ENCODE peak calls at places on chromosomes 2 and 18, in four cellular contexts. I is adrenal gland, X is fibroblast of lung, V is Caco-2. Q is an unnamed sample.

GRCh38 chr18:50203801-50204604 is 9.1 kb upstream of the MYO5B start:
- DNase-seq in I (peak), X (peak), V (peak), Q (peak)

GRCh38 chr18:50836521-50836957 is 16.7 kb upstream of the MRO start:
- DNase-seq in I (no peak), X (peak), V (no peak), Q (peak)

GRCh38 chr18:74731097-74731496 is 133.4 kb downstream of the ZNF407 start:
- DNase-seq in I (no peak), X (peak), V (no peak), Q (peak)

GRCh38 chr2:207892676-207893402 is 123.1 kb upstream of the FZD5 start:
- DNase-seq in I (no peak), X (no peak), V (no peak), Q (no peak)

GRCh38 chr2:56522605-56523089 is 338.9 kb downstream of the CCDC85A start:
- DNase-seq in I (no peak), X (peak), V (no peak), Q (peak)

GRCh38 chr2:97693476-97693875 is 19.9 kb upstream of the ZAP70 start:
- DNase-seq in I (no peak), X (peak), V (no peak), Q (peak)

GRCh38 chr2:136051001-136051724 is 65.7 kb upstream of the DARS1 start:
- DNase-seq in I (no peak), X (no peak), V (no peak), Q (no peak)

GRCh38 chr2:12684471-12684936 is 32.2 kb upstream of the TRIB2 start:
- DNase-seq in I (peak), X (peak), V (no peak), Q (peak)

GRCh38 chr2:25302758-25303436 is 38.8 kb downstream of the DNMT3A start:
- DNase-seq in I (no peak), X (no peak), V (no peak), Q (no peak)

GRCh38 chr2:134154269-134154668 is 99.6 kb upstream of the MGAT5 start:
- DNase-seq in I (no peak), X (peak), V (no peak), Q (peak)

GRCh38 chr2:140154711-140155110 is 1374.5 kb upstream of the NXPH2 start:
- DNase-seq in I (no peak), X (peak), V (no peak), Q (no peak)

GRCh38 chr2:208096080-208096479 is 28.2 kb downstream of the CRYGD start:
- DNase-seq in I (no peak), X (no peak), V (no peak), Q (no peak)

GRCh38 chr2:173226899-173227692 is 127.6 kb upstream of the CDCA7 start:
- DNase-seq in I (no peak), X (no peak), V (no peak), Q (no peak)

GRCh38 chr2:23904692-23905091 is 22.2 kb downstream of the ATAD2B start:
- DNase-seq in I (no peak), X (peak), V (no peak), Q (peak)

GRCh38 chr2:211086049-211086448 is 529.6 kb downstream of the CPS1 start:
- DNase-seq in I (no peak), X (no peak), V (no peak), Q (no peak)

GRCh38 chr2:74762789-74763188 is 71.1 kb upstream of the HK2 start:
- DNase-seq in I (no peak), X (no peak), V (no peak), Q (no peak)

GRCh38 chr2:127579231-127579630 is 43.7 kb downstream of the MYO7B start:
- DNase-seq in I (peak), X (no peak), V (peak), Q (no peak)

GRCh38 chr2:58137221-58137620 is 90.6 kb downstream of the VRK2 start:
- DNase-seq in I (no peak), X (peak), V (no peak), Q (peak)

GRCh38 chr2:234564719-234565118 is 67.8 kb upstream of the ARL4C start:
- DNase-seq in I (no peak), X (peak), V (no peak), Q (peak)

GRCh38 chr2:172329404-172330059 is 97.9 kb upstream of the ITGA6 start:
- DNase-seq in I (peak), X (no peak), V (no peak), Q (no peak)

GRCh38 chr18:9663377-9663776 is 44.7 kb upstream of the RAB31 start:
- DNase-seq in I (no peak), X (no peak), V (no peak), Q (no peak)

GRCh38 chr18:55320399-55321255 is 267.4 kb downstream of the TCF4 start:
- DNase-seq in I (no peak), X (peak), V (no peak), Q (no peak)

GRCh38 chr18:23136326-23137092 is 1.2 kb downstream of the CABLES1 start:
- DNase-seq in I (no peak), X (peak), V (no peak), Q (peak)

GRCh38 chr2:88903744-88904353 is 212.4 kb downstream of the RPIA start:
- DNase-seq in I (no peak), X (peak), V (peak), Q (peak)

GRCh38 chr2:30708491-30709290 is 98.6 kb downstream of the CAPN13 start:
- DNase-seq in I (peak), X (peak), V (no peak), Q (peak)

GRCh38 chr18:51110073-51110797 is 80.2 kb downstream of the SMAD4 start:
- DNase-seq in I (peak), X (peak), V (no peak), Q (peak)

GRCh38 chr2:58609306-58609705 is 368.2 kb upstream of the FANCL start:
- DNase-seq in I (no peak), X (peak), V (no peak), Q (no peak)

GRCh38 chr2:119533560-119533959 is 9.3 kb upstream of the SCTR start:
- DNase-seq in I (no peak), X (no peak), V (no peak), Q (no peak)

GRCh38 chr2:29606105-29606871 is 315.1 kb downstream of the ALK start:
- DNase-seq in I (no peak), X (peak), V (no peak), Q (peak)

GRCh38 chr2:52117299-52117698 is 1085.4 kb upstream of the NRXN1 start:
- DNase-seq in I (no peak), X (peak), V (no peak), Q (peak)

GRCh38 chr2:163877316-163877715 is 141.5 kb upstream of the FIGN start:
- DNase-seq in I (no peak), X (peak), V (peak), Q (peak)

GRCh38 chr2:126429129-126429528 is 226.8 kb upstream of the GYPC start:
- DNase-seq in I (peak), X (no peak), V (no peak), Q (no peak)

GRCh38 chr18:58823385-58823784 is 41.3 kb upstream of the ZNF532 start:
- DNase-seq in I (no peak), X (no peak), V (no peak), Q (no peak)

GRCh38 chr2:64807417-64807816 is 153.7 kb upstream of the SERTAD2 start:
- DNase-seq in I (no peak), X (peak), V (no peak), Q (peak)

GRCh38 chr2:8572712-8573233 is 109.1 kb upstream of the ID2 start:
- DNase-seq in I (no peak), X (no peak), V (peak), Q (no peak)

GRCh38 chr2:47501374-47502200 is 98.6 kb downstream of the MSH2 start:
- DNase-seq in I (no peak), X (no peak), V (no peak), Q (peak)

GRCh38 chr18:74530584-74530862 is 3.8 kb upstream of the CNDP1 start:
- DNase-seq in I (no peak), X (no peak), V (no peak), Q (no peak)

GRCh38 chr2:174784909-174785308 is 20.6 kb upstream of the CHRNA1 start:
- DNase-seq in I (no peak), X (no peak), V (no peak), Q (no peak)

GRCh38 chr2:174784316-174784715 is 20.0 kb upstream of the CHRNA1 start:
- DNase-seq in I (no peak), X (no peak), V (no peak), Q (no peak)

GRCh38 chr2:174786066-174786725 is 21.9 kb upstream of the CHRNA1 start:
- DNase-seq in I (no peak), X (no peak), V (no peak), Q (peak)

GRCh38 chr2:174787485-174788205 is 23.4 kb upstream of the CHRNA1 start:
- DNase-seq in I (no peak), X (peak), V (no peak), Q (peak)

DNA sequence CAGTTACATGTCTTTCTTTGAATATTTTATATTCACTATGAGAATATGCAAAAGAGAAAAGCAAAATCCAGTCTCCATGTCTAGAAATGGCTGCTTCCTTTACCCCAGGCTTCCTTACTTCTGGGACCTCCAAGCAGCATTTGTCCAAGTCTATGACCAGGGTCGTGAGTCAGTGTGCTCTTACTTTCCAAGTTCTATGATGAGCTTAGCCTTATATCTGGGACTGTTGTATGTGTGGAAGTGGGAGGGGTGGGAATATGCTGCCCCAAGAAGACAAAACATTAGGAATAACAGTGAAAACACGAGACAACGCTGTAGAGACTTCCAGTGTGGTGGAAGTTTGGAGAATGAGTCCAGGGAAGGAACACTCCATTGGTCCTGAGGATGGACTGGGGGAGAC is 21.2 kb upstream of the CHRNA1 start:
- DNase-seq in I (no peak), X (no peak), V (no peak), Q (no peak)
- H3K4me3 ChIP-seq in I (no peak), X (no peak), V (no peak), Q (no peak)

DNA sequence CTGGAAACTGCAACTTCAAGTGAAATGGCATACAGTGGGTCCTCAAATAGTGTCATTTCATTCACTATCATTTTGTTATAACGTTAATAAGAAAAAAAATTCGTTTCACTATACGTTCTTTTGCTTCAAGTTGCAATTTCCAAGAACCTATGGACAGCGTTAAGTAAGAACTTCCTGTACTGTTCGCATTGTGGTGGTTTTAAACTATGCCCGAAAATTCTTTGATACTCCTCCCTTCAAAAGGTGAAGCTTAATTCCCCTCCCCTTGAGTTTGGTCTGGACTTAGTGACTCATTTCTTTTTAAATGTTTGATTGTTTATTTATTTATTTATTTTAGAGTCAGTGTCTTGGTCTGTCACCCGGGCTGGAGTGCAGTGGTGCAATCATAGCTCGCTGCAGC is 20.7 kb downstream of the GNLY start:
- DNase-seq in I (no peak), X (no peak), V (no peak), Q (no peak)
- H3K4me3 ChIP-seq in I (no peak), X (no peak), V (no peak), Q (no peak)

GRCh38 chr2:151827564-151828142 is 568 bp downstream of the ARL5A start:
- DNase-seq in I (peak), X (peak), V (peak), Q (peak)
- H3K4me3 ChIP-seq in I (peak), X (peak), V (peak), Q (peak)

GRCh38 chr18:46340716-46341115 is 236.5 kb downstream of the HAUS1 start:
- DNase-seq in I (no peak), X (no peak), V (no peak), Q (no peak)

GRCh38 chr18:46336278-46337205 is 232.4 kb downstream of the HAUS1 start:
- DNase-seq in I (no peak), X (no peak), V (no peak), Q (no peak)

GRCh38 chr18:46337206-46337710 is 233.1 kb downstream of the HAUS1 start:
- DNase-seq in I (no peak), X (no peak), V (no peak), Q (no peak)

GRCh38 chr18:46338213-46338612 is 234.0 kb downstream of the HAUS1 start:
- DNase-seq in I (no peak), X (no peak), V (no peak), Q (no peak)

GRCh38 chr18:46338761-46339160 is 234.6 kb downstream of the HAUS1 start:
- DNase-seq in I (no peak), X (no peak), V (no peak), Q (no peak)
- H3K4me3 ChIP-seq in I (no peak), X (no peak), V (no peak), Q (no peak)

Q was measured in fibroblast of pulmonary artery.